ENCODE peak calls at places on chromosomes 12 and 14, in nine cellular contexts. W is astrocyte of the cerebellum, D is HCT116, E is ovary, P is astrocyte, Z is Caco-2, V is GM13977, I is fibroblast of mammary gland, B is Panc1. X is an unnamed sample.

GRCh38 chr12:575948-576612 is 87.2 kb downstream of the NINJ2 start:
- DNase-seq in D (peak; percentile 41), Z (peak; percentile 86), I (peak; percentile 58), W (no peak), V (peak; percentile 92), P (no peak), E (peak; percentile 75), B (peak; percentile 24), X (peak; percentile 91)

GRCh38 chr12:29552324-29552927 is 54.9 kb upstream of the OVCH1 start:
- DNase-seq in D (peak; percentile 22), Z (peak; percentile 68), B (peak; percentile 33), W (no peak), E (peak; percentile 71), V (peak; percentile 44), I (peak; percentile 70), P (peak; percentile 20), X (peak; percentile 72)

GRCh38 chr12:15244341-15244740 is 23.1 kb upstream of the RERG start:
- DNase-seq in B (no peak), E (no peak), D (no peak), W (no peak), V (no peak), I (no peak), Z (no peak), P (no peak), X (no peak)

GRCh38 chr14:77601846-77602609 is 14.4 kb downstream of the SPTLC2 start:
- DNase-seq in P (peak; percentile 58), I (no peak), E (no peak), B (no peak), V (no peak), Z (no peak), W (no peak), D (no peak), X (no peak)

GRCh38 chr12:128661216-128661550 is 162.6 kb downstream of the SLC15A4 start:
- DNase-seq in B (no peak), W (no peak), P (no peak), I (no peak), Z (no peak), E (no peak), D (no peak), V (no peak), X (no peak)

GRCh38 chr12:164207-164606 is 49.8 kb downstream of the SLC6A12 start:
- DNase-seq in P (no peak), D (no peak), B (no peak), I (no peak), W (no peak), V (no peak), E (no peak), Z (no peak), X (no peak)

GRCh38 chr12:91574391-91574790 is 391.8 kb upstream of the DCN start:
- DNase-seq in E (no peak), D (no peak), W (no peak), V (no peak), B (no peak), P (peak; percentile 27), Z (no peak), I (peak; percentile 25), X (no peak)

GRCh38 chr12:90938451-90938850 is 16.5 kb downstream of the CCER1 start:
- DNase-seq in D (no peak), P (peak; percentile 78), Z (no peak), E (no peak), B (no peak), I (peak; percentile 74), W (no peak), V (no peak), X (no peak)

GRCh38 chr14:74572829-74573360 is 39.1 kb downstream of the LTBP2 start:
- DNase-seq in B (no peak), E (no peak), W (no peak), I (peak; percentile 51), V (no peak), D (no peak), Z (no peak), P (peak; percentile 68), X (no peak)

GRCh38 chr12:64030155-64030554 is 185.7 kb downstream of the SRGAP1 start:
- DNase-seq in B (no peak), P (no peak), E (no peak), D (no peak), Z (no peak), V (no peak), I (peak; percentile 35), W (no peak), X (no peak)

GRCh38 chr14:55122441-55122986 is 6.5 kb upstream of the LGALS3 start:
- DNase-seq in D (no peak), P (peak; percentile 10), V (no peak), I (peak; percentile 46), E (no peak), W (no peak), Z (peak; percentile 84), B (no peak), X (no peak)

GRCh38 chr12:15634010-15634676 is 155.0 kb downstream of the EPS8 start:
- DNase-seq in V (no peak), W (no peak), B (no peak), P (peak; percentile 77), I (peak; percentile 61), Z (no peak), E (no peak), D (no peak), X (no peak)

GRCh38 chr12:2776129-2776806 is 18.5 kb upstream of the FKBP4 start:
- DNase-seq in I (no peak), P (no peak), B (no peak), E (no peak), V (no peak), Z (no peak), W (no peak), D (no peak), X (no peak)

GRCh38 chr14:47022721-47023120 is 371.1 kb upstream of the RPL10L start:
- DNase-seq in B (no peak), P (no peak), I (no peak), W (no peak), E (no peak), Z (no peak), V (no peak), D (no peak), X (no peak)

GRCh38 chr12:102169922-102170698 is 27.5 kb downstream of the PMCH start:
- DNase-seq in I (peak; percentile 45), E (no peak), D (peak; percentile 4), V (peak; percentile 20), P (no peak), Z (no peak), B (peak; percentile 24), W (peak; percentile 6), X (no peak)

GRCh38 chr12:6936642-6937480 is 6.8 kb upstream of the RNU7-1 start:
- DNase-seq in Z (no peak), P (no peak), V (peak; percentile 65), B (no peak), I (no peak), E (peak; percentile 66), D (no peak), W (no peak), X (no peak)

GRCh38 chr12:65209655-65210043 is 40.3 kb downstream of the LEMD3 start:
- DNase-seq in V (no peak), W (no peak), I (no peak), Z (no peak), D (no peak), E (no peak), P (no peak), B (no peak), X (no peak)

GRCh38 chr12:131869871-131870418 is 24.5 kb upstream of the ULK1 start:
- DNase-seq in D (no peak), B (peak; percentile 61), V (peak; percentile 8), P (peak; percentile 66), E (no peak), Z (no peak), W (no peak), I (peak; percentile 56), X (no peak)

GRCh38 chr12:89038831-89039509 is 313.3 kb downstream of the DUSP6 start:
- DNase-seq in E (no peak), P (no peak), V (no peak), I (no peak), Z (no peak), D (no peak), W (no peak), B (no peak), X (no peak)

GRCh38 chr12:89040146-89040964 is 311.9 kb downstream of the DUSP6 start:
- DNase-seq in Z (no peak), I (no peak), B (no peak), E (no peak), W (no peak), P (peak; percentile 32), V (peak; percentile 36), D (no peak), X (no peak)
- TF ChIP-seq CTCF in Z (no peak), I (no peak), B (no peak), E (no peak), W (no peak), P (no peak), V (peak; percentile 19), D (no peak), X (no peak)

GRCh38 chr14:59895721-59896120 is 24.2 kb upstream of the LRRC9 start:
- DNase-seq in V (no peak), E (no peak), D (no peak), B (no peak), P (no peak), Z (no peak), W (no peak), I (no peak), X (no peak)

GRCh38 chr14:59900536-59900935 is 19.4 kb upstream of the LRRC9 start:
- DNase-seq in I (no peak), E (no peak), Z (no peak), V (no peak), P (no peak), B (no peak), W (no peak), D (no peak), X (no peak)

DNA sequence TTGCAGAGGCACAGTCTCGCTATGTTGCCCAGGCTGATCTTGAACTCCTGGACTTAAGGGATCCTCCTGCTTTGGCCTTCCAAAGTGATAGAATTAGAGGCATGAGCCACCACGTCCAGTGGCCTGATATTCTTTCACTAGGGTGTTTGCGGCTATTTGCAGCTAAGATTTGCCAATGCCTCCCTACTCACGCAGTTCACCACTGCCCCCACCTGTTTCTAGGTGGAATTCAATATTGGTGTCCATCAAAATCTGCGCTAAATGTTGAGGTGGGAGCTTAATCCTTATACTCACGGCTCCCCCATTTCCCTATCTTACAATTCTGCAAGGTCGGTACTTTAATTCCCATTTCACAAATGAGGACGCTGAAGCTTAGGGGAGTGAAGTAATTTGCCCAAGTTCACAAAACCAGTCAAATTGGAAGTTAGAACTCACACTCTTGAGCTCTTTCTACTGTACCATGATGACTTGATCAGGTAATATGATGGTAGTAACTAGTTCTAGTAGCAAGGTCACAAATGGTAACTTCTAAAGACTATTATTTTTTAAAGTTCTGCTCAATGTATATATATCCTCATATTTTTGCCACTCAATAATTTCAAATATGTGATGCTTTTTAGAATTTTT is 22.1 kb upstream of the LRRC9 start:
- DNase-seq in I (peak; percentile 25), W (peak; percentile 46), V (peak; percentile 22), P (peak; percentile 4), D (peak; percentile 10), B (no peak), Z (peak; percentile 36), E (no peak), X (peak; percentile 18)
- TF ChIP-seq CTCF in I (peak; percentile 48), W (peak; percentile 75), V (peak; percentile 56), P (peak; percentile 46), D (peak; percentile 54), B (peak; percentile 65), Z (peak; percentile 75), E (no peak), X (peak; percentile 70)

GRCh38 chr12:124753230-124753595 is 110.5 kb downstream of the SCARB1 start:
- DNase-seq in B (no peak), I (no peak), Z (no peak), E (no peak), V (no peak), D (no peak), P (no peak), W (no peak), X (no peak)
- TF ChIP-seq CTCF in B (no peak), I (no peak), Z (no peak), E (no peak), V (no peak), D (no peak), P (no peak), W (no peak), X (no peak)

GRCh38 chr12:106246891-106247730 is 709 bp downstream of the CKAP4 start:
- DNase-seq in I (peak; percentile 56), Z (peak; percentile 55), D (no peak), E (peak; percentile 68), W (no peak), V (peak; percentile 80), B (no peak), P (no peak), X (peak; percentile 51)
- TF ChIP-seq CTCF in I (no peak), Z (no peak), D (no peak), E (no peak), W (no peak), V (no peak), B (no peak), P (no peak), X (peak; percentile 7)

X was measured in progenitor cell of endocrine pancreas.